ENCODE peak calls at places on chromosome 14, in five cellular contexts. One of them, this sample, is unnamed.

GRCh38 chr14:29317423-29317822 is 550.8 kb downstream of the FOXG1 start:
- DNase-seq in SJSA1: no peak
- DNase-seq in neural progenitor cell: no peak
- DNase-seq in Panc1: no peak
- DNase-seq in tibial nerve: no peak
- DNase-seq in this sample: no peak

GRCh38 chr14:83712730-83713129 is 1817.2 kb upstream of the FLRT2 start:
- DNase-seq in neural progenitor cell: no peak
- DNase-seq in SJSA1: no peak
- DNase-seq in tibial nerve: no peak
- DNase-seq in Panc1: no peak
- DNase-seq in this sample: no peak

GRCh38 chr14:88476375-88476774 is 78.4 kb downstream of the PTPN21 start:
- DNase-seq in neural progenitor cell: no peak
- DNase-seq in tibial nerve: no peak
- DNase-seq in SJSA1: no peak
- DNase-seq in Panc1: no peak
- DNase-seq in this sample: no peak

GRCh38 chr14:100979780-100980179 is 76.3 kb upstream of the RTL1 start:
- DNase-seq in tibial nerve: no peak
- DNase-seq in neural progenitor cell: no peak
- DNase-seq in Panc1: peak; percentile 17
- DNase-seq in SJSA1: no peak
- DNase-seq in this sample: no peak

GRCh38 chr14:22378181-22378580 is 210.8 kb downstream of the DAD1 start:
- DNase-seq in Panc1: no peak
- DNase-seq in SJSA1: no peak
- DNase-seq in tibial nerve: no peak
- DNase-seq in neural progenitor cell: no peak
- DNase-seq in this sample: no peak

GRCh38 chr14:56703947-56704346 is 106.3 kb downstream of the OTX2 start:
- DNase-seq in SJSA1: no peak
- DNase-seq in neural progenitor cell: no peak
- DNase-seq in Panc1: no peak
- DNase-seq in tibial nerve: no peak
- DNase-seq in this sample: no peak

GRCh38 chr14:77710364-77710763 is 2.5 kb downstream of the SLIRP start:
- DNase-seq in neural progenitor cell: no peak
- DNase-seq in Panc1: no peak
- DNase-seq in tibial nerve: no peak
- DNase-seq in SJSA1: no peak
- DNase-seq in this sample: no peak

GRCh38 chr14:68791078-68791983 is 1.5 kb downstream of the ZFP36L1 start:
- DNase-seq in tibial nerve: no peak
- DNase-seq in Panc1: no peak
- DNase-seq in SJSA1: no peak
- DNase-seq in neural progenitor cell: peak; percentile 76
- DNase-seq in this sample: no peak

GRCh38 chr14:32232481-32232880 is 29.4 kb upstream of the RNU6-8 start:
- DNase-seq in Panc1: no peak
- DNase-seq in SJSA1: no peak
- DNase-seq in tibial nerve: no peak
- DNase-seq in neural progenitor cell: no peak
- DNase-seq in this sample: no peak

GRCh38 chr14:62938774-62939173 is 106.5 kb downstream of the KCNH5 start:
- DNase-seq in neural progenitor cell: no peak
- DNase-seq in Panc1: no peak
- DNase-seq in tibial nerve: no peak
- DNase-seq in SJSA1: no peak
- DNase-seq in this sample: no peak

GRCh38 chr14:53542692-53543091 is 389.6 kb upstream of the DDHD1 start:
- DNase-seq in neural progenitor cell: no peak
- DNase-seq in SJSA1: peak; percentile 33
- DNase-seq in Panc1: no peak
- DNase-seq in tibial nerve: no peak
- DNase-seq in this sample: peak; percentile 25

GRCh38 chr14:99731536-99732435 is 47.7 kb downstream of the CYP46A1 start:
- DNase-seq in Panc1: no peak
- DNase-seq in neural progenitor cell: no peak
- DNase-seq in tibial nerve: peak; percentile 40
- DNase-seq in SJSA1: peak; percentile 79
- DNase-seq in this sample: peak; percentile 12

GRCh38 chr14:25001096-25001982 is 48.6 kb downstream of the STXBP6 start:
- DNase-seq in Panc1: no peak
- DNase-seq in SJSA1: no peak
- DNase-seq in neural progenitor cell: no peak
- DNase-seq in tibial nerve: no peak
- DNase-seq in this sample: no peak

GRCh38 chr14:23078692-23079116 is 16.2 kb downstream of the ACIN1 start:
- DNase-seq in neural progenitor cell: no peak
- DNase-seq in Panc1: peak; percentile 68
- DNase-seq in SJSA1: peak; percentile 65
- DNase-seq in tibial nerve: peak; percentile 45
- DNase-seq in this sample: peak; percentile 87

GRCh38 chr14:32608880-32609279 is 279.8 kb downstream of the AKAP6 start:
- DNase-seq in neural progenitor cell: peak; percentile 34
- DNase-seq in SJSA1: no peak
- DNase-seq in tibial nerve: no peak
- DNase-seq in Panc1: no peak
- DNase-seq in this sample: no peak

GRCh38 chr14:32372154-32372553 is 43.1 kb downstream of the AKAP6 start:
- DNase-seq in Panc1: no peak
- DNase-seq in neural progenitor cell: no peak
- DNase-seq in tibial nerve: no peak
- DNase-seq in SJSA1: peak; percentile 71
- DNase-seq in this sample: no peak

GRCh38 chr14:97218713-97219355 is 421.7 kb downstream of the VRK1 start:
- DNase-seq in tibial nerve: no peak
- DNase-seq in neural progenitor cell: peak; percentile 79
- DNase-seq in SJSA1: peak; percentile 5
- DNase-seq in Panc1: no peak
- DNase-seq in this sample: no peak

GRCh38 chr14:103618999-103619398 is 10.0 kb upstream of the KLC1 start:
- DNase-seq in Panc1: no peak
- DNase-seq in SJSA1: peak; percentile 33
- DNase-seq in neural progenitor cell: no peak
- DNase-seq in tibial nerve: no peak
- DNase-seq in this sample: no peak

GRCh38 chr14:90274808-90275454 is 18.6 kb downstream of the PSMC1 start:
- DNase-seq in neural progenitor cell: no peak
- DNase-seq in SJSA1: peak; percentile 46
- DNase-seq in tibial nerve: no peak
- DNase-seq in Panc1: no peak
- DNase-seq in this sample: no peak

GRCh38 chr14:85102591-85102990 is 427.4 kb upstream of the FLRT2 start:
- DNase-seq in neural progenitor cell: no peak
- DNase-seq in tibial nerve: no peak
- DNase-seq in Panc1: no peak
- DNase-seq in SJSA1: no peak
- DNase-seq in this sample: no peak

GRCh38 chr14:67734675-67735074 is 33.0 kb downstream of the RDH12 start:
- DNase-seq in neural progenitor cell: peak; percentile 13
- DNase-seq in Panc1: no peak
- DNase-seq in SJSA1: no peak
- DNase-seq in tibial nerve: no peak
- DNase-seq in this sample: no peak

GRCh38 chr14:74825008-74825407 is 50.9 kb downstream of the PROX2 start:
- DNase-seq in Panc1: no peak
- DNase-seq in SJSA1: no peak
- DNase-seq in neural progenitor cell: no peak
- DNase-seq in tibial nerve: no peak
- DNase-seq in this sample: no peak

GRCh38 chr14:94773682-94774211 is 3.8 kb upstream of the GSC start:
- DNase-seq in Panc1: no peak
- DNase-seq in tibial nerve: no peak
- DNase-seq in neural progenitor cell: peak; percentile 79
- DNase-seq in SJSA1: no peak
- DNase-seq in this sample: no peak

GRCh38 chr14:68704736-68705720 is 87.8 kb downstream of the ZFP36L1 start:
- DNase-seq in SJSA1: no peak
- DNase-seq in neural progenitor cell: no peak
- DNase-seq in tibial nerve: no peak
- DNase-seq in Panc1: no peak
- DNase-seq in this sample: peak; percentile 58

GRCh38 chr14:20802341-20803084 is at the start of gene RNASE1:
- DNase-seq in SJSA1: no peak
- DNase-seq in tibial nerve: no peak
- DNase-seq in neural progenitor cell: no peak
- DNase-seq in Panc1: no peak
- DNase-seq in this sample: peak; percentile 49

DNA sequence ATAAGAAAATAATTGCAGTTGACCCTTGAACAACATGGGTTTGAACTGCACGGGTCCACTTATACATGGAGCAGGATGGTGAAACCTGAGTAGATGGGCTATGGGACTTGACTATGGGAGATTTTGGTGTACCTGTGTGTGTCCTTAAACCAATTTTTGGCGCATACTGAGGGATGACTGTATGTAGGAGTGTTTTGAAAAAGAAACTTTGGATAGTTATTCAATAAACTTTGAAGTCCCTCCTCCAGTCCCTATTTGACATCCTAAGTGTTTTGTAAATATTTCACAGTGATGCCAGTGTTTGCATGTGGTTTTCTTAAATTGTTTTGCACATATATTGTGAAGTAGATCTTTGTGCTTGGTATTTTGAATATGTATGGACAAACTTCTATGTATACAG is 12.4 kb downstream of the KTN1 start:
- DNase-seq in neural progenitor cell: no peak
- DNase-seq in SJSA1: no peak
- DNase-seq in Panc1: no peak
- DNase-seq in tibial nerve: no peak
- DNase-seq in this sample: no peak
- H3K9me3 ChIP-seq in neural progenitor cell: no peaks in the 10 kb centered on the region
- H3K9me3 ChIP-seq in SJSA1: no peaks in the 10 kb centered on the region
- H3K9me3 ChIP-seq in Panc1: no peaks in the 10 kb centered on the region
- H3K9me3 ChIP-seq in tibial nerve: no peaks in the 10 kb centered on the region
- H3K9me3 ChIP-seq in this sample: no peaks in the 10 kb centered on the region

GRCh38 chr14:36317650-36318049 is 2.8 kb downstream of the MBIP start:
- DNase-seq in tibial nerve: no peak
- DNase-seq in neural progenitor cell: no peak
- DNase-seq in Panc1: no peak
- DNase-seq in SJSA1: no peak
- DNase-seq in this sample: no peak

GRCh38 chr14:36315159-36315853 is 5.1 kb downstream of the MBIP start:
- DNase-seq in SJSA1: no peak
- DNase-seq in tibial nerve: no peak
- DNase-seq in neural progenitor cell: peak; percentile 9
- DNase-seq in Panc1: no peak
- DNase-seq in this sample: no peak

GRCh38 chr14:36316131-36316530 is 4.3 kb downstream of the MBIP start:
- DNase-seq in tibial nerve: no peak
- DNase-seq in neural progenitor cell: no peak
- DNase-seq in Panc1: no peak
- DNase-seq in SJSA1: no peak
- DNase-seq in this sample: no peak

GRCh38 chr14:36320210-36321003 is at the start of gene MBIP:
- DNase-seq in Panc1: peak; percentile 76
- DNase-seq in SJSA1: peak; percentile 84
- DNase-seq in tibial nerve: peak; percentile 87
- DNase-seq in neural progenitor cell: peak; percentile 98
- DNase-seq in this sample: peak; percentile 86

GRCh38 chr14:36319899-36320209 is 583 bp downstream of the MBIP start:
- DNase-seq in neural progenitor cell: no peak
- DNase-seq in SJSA1: no peak
- DNase-seq in Panc1: no peak
- DNase-seq in tibial nerve: no peak
- DNase-seq in this sample: no peak
- H3K4me3 ChIP-seq in neural progenitor cell: peak overlapping the region; percentile 83
- H3K4me3 ChIP-seq in SJSA1: peak overlapping the region; percentile 66
- H3K4me3 ChIP-seq in Panc1: peak overlapping the region; percentile 92
- H3K4me3 ChIP-seq in tibial nerve: peak overlapping the region; percentile 85
- H3K4me3 ChIP-seq in this sample: peak overlapping the region; percentile 55

GRCh38 chr14:106823552-106823951 is 1297.2 kb downstream of the TMEM121 start:
- DNase-seq in Panc1: no peak
- DNase-seq in SJSA1: no peak
- DNase-seq in neural progenitor cell: no peak
- DNase-seq in tibial nerve: no peak
- DNase-seq in this sample: no peak
- H3K9me3 ChIP-seq in Panc1: no peaks in the 10 kb centered on the region
- H3K9me3 ChIP-seq in SJSA1: no peaks in the 10 kb centered on the region
- H3K9me3 ChIP-seq in neural progenitor cell: peaks cover 16% of the 10 kb centered on the region
- H3K9me3 ChIP-seq in tibial nerve: no peaks in the 10 kb centered on the region
- H3K9me3 ChIP-seq in this sample: no peaks in the 10 kb centered on the region

GRCh38 chr14:76193696-76194095 is 42.0 kb downstream of the GPATCH2L start:
- DNase-seq in tibial nerve: no peak
- DNase-seq in SJSA1: no peak
- DNase-seq in Panc1: no peak
- DNase-seq in neural progenitor cell: no peak
- DNase-seq in this sample: no peak
- H3K4me3 ChIP-seq in tibial nerve: no peak overlapping the region
- H3K4me3 ChIP-seq in SJSA1: no peak overlapping the region
- H3K4me3 ChIP-seq in Panc1: no peak overlapping the region
- H3K4me3 ChIP-seq in neural progenitor cell: no peak overlapping the region
- H3K4me3 ChIP-seq in this sample: no peak overlapping the region

DNA sequence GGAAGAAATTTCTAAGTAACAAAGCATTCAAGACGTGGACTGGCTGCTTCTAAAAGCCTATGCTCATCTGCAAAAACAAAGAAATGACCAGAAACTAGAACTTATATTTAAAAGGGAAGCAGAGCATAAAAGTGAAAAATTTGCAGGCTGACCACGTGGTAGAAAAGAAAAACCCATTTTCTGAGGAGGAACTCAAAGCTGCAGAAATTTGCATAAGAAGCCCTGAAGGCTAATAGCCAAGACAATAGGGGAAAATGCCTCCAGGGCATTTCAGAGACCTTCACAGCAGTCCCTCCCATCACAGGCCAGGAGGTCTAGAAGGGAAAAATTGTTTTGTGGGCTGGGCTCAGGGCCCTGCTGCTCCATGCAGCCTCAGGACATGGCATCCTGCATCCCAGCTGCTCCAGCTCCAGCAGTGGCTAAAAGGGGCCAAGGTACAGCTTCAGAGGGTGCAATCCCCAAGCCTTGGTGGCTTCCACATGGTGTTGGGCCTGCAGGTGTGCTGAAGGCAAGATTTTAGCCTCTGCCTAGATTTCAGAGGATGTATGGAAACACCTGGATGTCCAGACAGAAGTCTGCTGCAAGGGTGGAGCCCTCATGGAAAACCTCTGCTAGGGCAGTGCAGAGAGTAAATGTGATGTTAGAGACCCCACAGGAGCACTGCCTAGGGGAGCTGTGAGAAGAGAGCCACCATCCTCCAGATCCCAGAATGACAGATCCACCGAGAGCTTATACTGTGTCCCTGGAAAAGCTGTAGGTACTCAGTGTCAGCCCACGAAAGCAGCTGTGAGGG is 55.5 kb downstream of the CHGA start:
- DNase-seq in neural progenitor cell: no peak
- DNase-seq in tibial nerve: no peak
- DNase-seq in Panc1: no peak
- DNase-seq in SJSA1: no peak
- DNase-seq in this sample: no peak
- H3K9me3 ChIP-seq in neural progenitor cell: no peaks in the 10 kb centered on the region
- H3K9me3 ChIP-seq in tibial nerve: no peaks in the 10 kb centered on the region
- H3K9me3 ChIP-seq in Panc1: no peaks in the 10 kb centered on the region
- H3K9me3 ChIP-seq in SJSA1: peaks cover 10% of the 10 kb centered on the region
- H3K9me3 ChIP-seq in this sample: no peaks in the 10 kb centered on the region

This sample was measured in uterus.